ENCODE peak calls at places on chromosomes 11 and 22, in nine cellular contexts. D, S, K, N, Y, L, A, P and M are unnamed samples.

GRCh38 chr11:102389253-102389652 is 42.2 kb downstream of the BIRC2 start:
- DNase-seq in D (no peak), S (no peak), K (peak), N (no peak), Y (no peak), L (no peak), A (no peak), P (no peak), M (peak)

GRCh38 chr11:78227906-78228305 is 39.2 kb downstream of the USP35 start:
- DNase-seq in D (no peak), S (no peak), K (no peak), N (no peak), Y (no peak), L (no peak), A (no peak), P (no peak), M (no peak)

GRCh38 chr11:85096939-85097338 is 530.2 kb downstream of the DLG2 start:
- DNase-seq in D (no peak), S (no peak), K (no peak), N (no peak), Y (no peak), L (no peak), A (no peak), P (no peak), M (no peak)

GRCh38 chr11:92455221-92455790 is 230.7 kb downstream of the FAT3 start:
- DNase-seq in D (no peak), S (no peak), K (no peak), N (no peak), Y (no peak), L (no peak), A (no peak), P (no peak), M (peak)

GRCh38 chr11:13875643-13876042 is 86.9 kb upstream of the SPON1 start:
- DNase-seq in D (no peak), S (no peak), K (no peak), N (no peak), Y (no peak), L (no peak), A (peak), P (no peak), M (no peak)

GRCh38 chr11:131356201-131356600 is 14.2 kb upstream of the NTM start:
- DNase-seq in D (no peak), S (no peak), K (peak), N (no peak), Y (no peak), L (no peak), A (no peak), P (peak), M (peak)

GRCh38 chr11:130159657-130160459 is at the start of gene ST14:
- DNase-seq in D (no peak), S (no peak), K (no peak), N (no peak), Y (no peak), L (no peak), A (peak), P (no peak), M (peak)

GRCh38 chr11:126467046-126467370 is 111.5 kb downstream of the ST3GAL4 start:
- DNase-seq in D (no peak), S (no peak), K (no peak), N (no peak), Y (no peak), L (no peak), A (no peak), P (no peak), M (no peak)

GRCh38 chr22:31210830-31211503 is 1.1 kb upstream of the LIMK2 start:
- DNase-seq in D (no peak), S (no peak), K (no peak), N (peak), Y (no peak), L (no peak), A (no peak), P (no peak), M (no peak)

GRCh38 chr11:78961186-78961782 is 386.6 kb upstream of the NARS2 start:
- DNase-seq in D (no peak), S (peak), K (peak), N (no peak), Y (peak), L (peak), A (peak), P (peak), M (peak)

GRCh38 chr22:30928401-30928800 is 40.2 kb downstream of the MORC2 start:
- DNase-seq in D (no peak), S (no peak), K (no peak), N (no peak), Y (no peak), L (no peak), A (no peak), P (no peak), M (no peak)

GRCh38 chr11:75233688-75234295 is 6.8 kb upstream of the TPBGL start:
- DNase-seq in D (no peak), S (no peak), K (peak), N (peak), Y (peak), L (no peak), A (peak), P (peak), M (peak)

GRCh38 chr11:6570691-6571427 is 32.6 kb downstream of the RRP8 start:
- DNase-seq in D (no peak), S (no peak), K (no peak), N (no peak), Y (no peak), L (no peak), A (no peak), P (no peak), M (no peak)

GRCh38 chr11:7563269-7563668 is 49.5 kb downstream of the PPFIBP2 start:
- DNase-seq in D (no peak), S (no peak), K (no peak), N (no peak), Y (no peak), L (no peak), A (no peak), P (no peak), M (no peak)

GRCh38 chr11:114079406-114080072 is 20.0 kb downstream of the ZBTB16 start:
- DNase-seq in D (no peak), S (no peak), K (no peak), N (no peak), Y (no peak), L (no peak), A (no peak), P (peak), M (no peak)

GRCh38 chr11:2156416-2157182 is 4.4 kb downstream of the INS start:
- DNase-seq in D (no peak), S (no peak), K (peak), N (peak), Y (peak), L (no peak), A (peak), P (peak), M (peak)

GRCh38 chr11:8368194-8368593 is 104.5 kb upstream of the LMO1 start:
- DNase-seq in D (no peak), S (no peak), K (no peak), N (no peak), Y (no peak), L (no peak), A (no peak), P (no peak), M (no peak)

GRCh38 chr11:65417702-65418430 is 4.7 kb upstream of the NEAT1 start:
- DNase-seq in D (no peak), S (no peak), K (no peak), N (no peak), Y (peak), L (no peak), A (no peak), P (peak), M (peak)

GRCh38 chr22:30506507-30506968 is 1.0 kb upstream of the SEC14L4 start:
- DNase-seq in D (no peak), S (no peak), K (no peak), N (no peak), Y (peak), L (no peak), A (no peak), P (no peak), M (no peak)

GRCh38 chr22:31441652-31442051 is 42.2 kb downstream of the DRG1 start:
- DNase-seq in D (no peak), S (no peak), K (no peak), N (no peak), Y (no peak), L (no peak), A (no peak), P (no peak), M (no peak)

GRCh38 chr22:37165940-37166674 is 16.4 kb upstream of the IL2RB start:
- DNase-seq in D (no peak), S (no peak), K (no peak), N (no peak), Y (no peak), L (no peak), A (no peak), P (no peak), M (no peak)
- H3K27ac ChIP-seq in D (no peak), S (no peak), K (no peak), N (no peak), Y (no peak), L (no peak), A (no peak), P (no peak), M (no peak)

DNA sequence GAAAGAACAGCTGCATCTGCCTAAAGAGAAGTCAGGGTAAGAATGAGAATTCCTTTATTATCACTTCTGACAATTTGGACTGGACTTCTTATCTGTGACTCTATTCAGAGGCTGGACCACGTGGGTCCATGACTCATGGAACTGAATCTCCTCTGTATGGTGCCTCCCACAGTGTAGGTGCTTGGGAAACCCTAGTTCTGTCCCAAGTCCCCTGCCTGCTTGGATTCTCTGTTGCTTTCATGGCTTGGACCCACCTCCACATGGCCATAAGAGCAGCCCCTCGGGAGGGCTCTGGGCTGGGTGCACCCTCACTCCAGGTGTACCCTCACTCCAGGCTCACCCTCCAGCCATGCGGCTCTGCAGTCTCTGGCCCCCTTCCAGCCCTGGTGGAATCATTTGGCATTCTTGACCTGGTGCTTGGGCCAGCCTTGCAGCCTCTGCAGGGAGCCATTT is 153.4 kb downstream of the CACNA1I start:
- DNase-seq in D (no peak), S (peak), K (peak), N (peak), Y (peak), L (no peak), A (no peak), P (peak), M (peak)
- H3K9ac ChIP-seq in D (no peak), S (no peak), K (no peak), N (no peak), Y (peak), L (no peak), A (no peak), P (no peak), M (no peak)

DNA sequence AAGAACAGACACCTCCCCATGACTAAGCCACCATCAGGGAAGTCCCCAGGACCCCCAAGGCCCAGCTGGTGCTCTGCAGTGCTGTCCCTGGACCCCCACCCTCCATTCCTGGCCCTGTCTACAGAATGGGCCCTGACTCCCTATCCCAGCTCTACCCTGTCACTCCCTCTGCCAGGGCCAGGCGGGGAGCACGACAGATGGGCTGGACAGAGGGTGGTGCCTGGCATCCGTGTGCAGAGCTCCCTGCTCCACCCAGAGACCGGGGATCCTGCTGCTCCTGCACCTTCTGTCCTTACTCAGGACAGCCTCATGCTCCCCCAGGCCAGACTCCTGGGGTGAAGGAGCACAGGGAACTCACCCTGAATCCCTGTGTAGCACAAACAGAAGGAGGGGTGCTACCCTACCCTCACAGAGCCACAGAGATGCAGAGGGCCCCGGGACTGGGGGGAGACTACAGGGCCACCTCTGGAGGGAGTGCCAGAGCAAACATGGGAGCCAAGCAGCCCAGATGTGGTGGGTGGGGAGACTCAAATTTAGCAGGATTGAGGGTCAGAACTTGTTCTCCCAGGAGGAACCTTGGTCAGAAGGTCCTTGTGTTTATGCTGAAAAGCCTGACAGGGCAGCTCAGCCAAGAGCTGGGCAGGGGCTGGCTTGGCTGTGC is 2.0 kb downstream of the ARVCF start:
- DNase-seq in D (no peak), S (no peak), K (no peak), N (no peak), Y (no peak), L (no peak), A (no peak), P (no peak), M (no peak)
- TF ChIP-seq CTCF in D (no peak), S (no peak), K (no peak), N (peak), Y (peak), L (peak), A (no peak), P (no peak), M (no peak)

DNA sequence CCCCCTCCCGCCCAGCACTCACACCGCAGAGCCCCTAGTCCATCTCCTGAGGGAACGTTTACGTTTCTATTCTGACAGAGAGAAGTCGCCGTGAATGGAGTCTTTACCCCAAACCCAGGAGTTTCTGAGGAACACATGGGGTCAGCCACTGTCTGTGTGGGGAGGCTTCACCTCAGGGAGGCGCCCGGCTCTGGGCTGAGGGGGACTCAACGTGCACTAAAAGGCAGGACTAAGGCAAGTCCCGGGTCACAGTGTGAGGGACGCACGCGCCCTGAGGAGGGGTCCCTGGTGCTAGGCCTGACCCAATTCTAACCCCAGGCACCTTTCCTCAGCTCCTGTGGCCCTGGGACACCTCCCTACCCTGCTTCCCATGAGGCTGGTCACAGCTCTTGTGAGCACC is 32.5 kb upstream of the IGLL5 start:
- DNase-seq in D (no peak), S (no peak), K (no peak), N (no peak), Y (no peak), L (no peak), A (no peak), P (no peak), M (no peak)
- H3K27ac ChIP-seq in D (peak), S (no peak), K (no peak), N (no peak), Y (no peak), L (no peak), A (no peak), P (no peak), M (no peak)

GRCh38 chr22:46561435-46561905 is 24.1 kb upstream of the CELSR1 start:
- DNase-seq in D (peak), S (peak), K (no peak), N (peak), Y (peak), L (no peak), A (peak), P (no peak), M (no peak)
- H3K9ac ChIP-seq in D (peak), S (peak), K (no peak), N (no peak), Y (no peak), L (no peak), A (no peak), P (no peak), M (no peak)

DNA sequence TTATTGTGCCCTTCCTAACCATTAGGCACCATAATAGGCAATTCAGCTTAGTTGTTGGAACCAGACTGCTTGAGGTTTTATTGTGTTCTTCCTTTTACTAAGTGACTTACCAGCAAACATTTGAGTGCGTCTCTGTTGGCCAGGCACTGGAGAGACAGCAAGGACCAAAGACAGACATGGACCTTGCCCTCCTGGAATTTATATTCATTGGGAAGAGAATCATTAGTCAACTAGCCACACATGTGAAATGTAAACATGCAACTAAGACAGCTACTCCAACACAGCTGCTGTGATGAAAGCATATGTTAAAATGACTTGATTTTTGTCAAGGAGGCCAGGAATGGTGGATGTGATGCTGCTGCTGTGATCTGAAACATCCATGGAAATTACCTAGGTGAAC is 106.4 kb downstream of the TRAF6 start:
- DNase-seq in D (no peak), S (no peak), K (peak), N (no peak), Y (no peak), L (no peak), A (no peak), P (peak), M (no peak)
- TF ChIP-seq CTCF in D (no peak), S (no peak), K (no peak), N (no peak), Y (no peak), L (no peak), A (no peak), P (no peak), M (no peak)

DNA sequence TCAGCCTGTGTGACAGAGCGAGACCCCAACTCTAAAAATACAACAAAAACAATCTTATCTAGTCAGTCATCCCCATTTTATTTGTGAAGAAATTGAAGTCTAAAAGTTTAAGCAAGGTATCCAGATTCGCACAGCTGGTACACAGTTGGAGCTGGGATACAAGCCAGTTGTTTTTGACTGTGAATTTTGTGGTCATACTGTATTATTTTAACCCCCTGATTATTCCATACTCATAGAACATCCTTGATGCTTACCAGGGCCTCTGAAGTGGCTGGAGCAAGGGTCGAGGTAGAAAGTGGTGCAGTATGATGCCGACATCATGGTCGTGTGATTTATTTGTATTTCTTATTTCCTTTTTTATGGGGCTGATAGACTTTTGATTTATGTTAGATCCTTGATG is 50.0 kb downstream of the BID start:
- DNase-seq in D (no peak), S (no peak), K (no peak), N (no peak), Y (no peak), L (no peak), A (no peak), P (peak), M (no peak)
- H3K27ac ChIP-seq in D (no peak), S (no peak), K (no peak), N (no peak), Y (no peak), L (no peak), A (no peak), P (no peak), M (no peak)